ENCODE peak calls at places on chromosomes 6 and 20, in four cellular contexts. S is GM23338, C is HCT116, Q is hepatocyte. W is an unnamed sample.

GRCh38 chr6:33632603-33633039 is 11.5 kb downstream of the ITPR3 start:
- DNase-seq in Q (peak), S (peak), C (peak), W (no peak)

GRCh38 chr6:37041521-37041920 is 36.1 kb downstream of the FGD2 start:
- DNase-seq in Q (no peak), C (no peak), S (no peak), W (no peak)

GRCh38 chr6:34642427-34642826 is 54.1 kb downstream of the ILRUN start:
- DNase-seq in Q (no peak), C (no peak), S (no peak), W (no peak)

GRCh38 chr20:51529758-51530157 is 12.8 kb downstream of the NFATC2 start:
- DNase-seq in Q (no peak), S (no peak), C (no peak), W (no peak)

GRCh38 chr20:10433623-10434466 is at the start of gene MKKS:
- DNase-seq in S (peak), C (peak), Q (peak), W (peak)

GRCh38 chr6:72704979-72705378 is 83.1 kb downstream of the KCNQ5 start:
- DNase-seq in C (no peak), S (peak), Q (no peak), W (no peak)

GRCh38 chr6:36594029-36594815 is at the start of gene SRSF3:
- DNase-seq in Q (peak), C (peak), S (peak), W (peak)

GRCh38 chr20:60477958-60478357 is 519.7 kb downstream of the CDH26 start:
- DNase-seq in Q (no peak), C (no peak), S (no peak), W (no peak)

GRCh38 chr6:75893058-75893775 is 144.2 kb downstream of the MYO6 start:
- DNase-seq in Q (peak), C (peak), S (peak), W (peak)

GRCh38 chr6:4776493-4776966 is 326 bp downstream of the CDYL start:
- DNase-seq in C (no peak), S (peak), Q (no peak), W (no peak)

GRCh38 chr20:1810926-1811620 is 84.1 kb upstream of the SIRPA start:
- DNase-seq in S (no peak), Q (no peak), C (no peak), W (no peak)

GRCh38 chr20:43508106-43508505 is 609 bp downstream of the L3MBTL1 start:
- DNase-seq in S (peak), C (no peak), Q (peak), W (no peak)

GRCh38 chr20:17542993-17543412 is 11.8 kb upstream of the BFSP1 start:
- DNase-seq in C (no peak), Q (no peak), S (no peak), W (no peak)

GRCh38 chr20:15561707-15562106 is 1011.5 kb downstream of the KIF16B start:
- DNase-seq in Q (peak), C (no peak), S (peak), W (no peak)

GRCh38 chr6:122385857-122386256 is 13.6 kb upstream of the HSF2 start:
- DNase-seq in S (no peak), C (no peak), Q (no peak), W (no peak)

GRCh38 chr6:122393339-122393896 is 6.0 kb upstream of the HSF2 start:
- DNase-seq in Q (no peak), C (no peak), S (no peak), W (no peak)

GRCh38 chr6:122389704-122390103 is 9.7 kb upstream of the HSF2 start:
- DNase-seq in C (no peak), Q (no peak), S (no peak), W (no peak)

GRCh38 chr6:122392564-122393338 is 6.7 kb upstream of the HSF2 start:
- DNase-seq in S (peak), Q (no peak), C (no peak), W (no peak)

GRCh38 chr6:122388945-122389344 is 10.5 kb upstream of the HSF2 start:
- DNase-seq in Q (no peak), S (no peak), C (no peak), W (no peak)
- TF ChIP-seq EZH2phosphoT487 in Q (no peak), S (no peak), C (no peak), W (no peak)

GRCh38 chr20:45751714-45752113 is 29.6 kb downstream of the SPINT4 start:
- DNase-seq in S (no peak), Q (no peak), C (no peak), W (no peak)
- TF ChIP-seq EZH2phosphoT487 in S (no peak), Q (no peak), C (no peak), W (no peak)

GRCh38 chr6:169725270-169726048 is 1.2 kb upstream of the PHF10 start:
- DNase-seq in C (no peak), S (peak), Q (peak), W (no peak)
- TF ChIP-seq EZH2phosphoT487 in C (no peak), S (no peak), Q (no peak), W (no peak)

GRCh38 chr6:153167026-153167891 is 36.2 kb upstream of the RGS17 start:
- DNase-seq in Q (no peak), S (no peak), C (peak), W (no peak)
- TF ChIP-seq EZH2phosphoT487 in Q (no peak), S (no peak), C (no peak), W (no peak)

GRCh38 chr6:155660243-155660977 is 204.8 kb upstream of the NOX3 start:
- DNase-seq in Q (no peak), C (no peak), S (no peak), W (no peak)
- TF ChIP-seq EZH2phosphoT487 in Q (no peak), C (no peak), S (no peak), W (no peak)

DNA sequence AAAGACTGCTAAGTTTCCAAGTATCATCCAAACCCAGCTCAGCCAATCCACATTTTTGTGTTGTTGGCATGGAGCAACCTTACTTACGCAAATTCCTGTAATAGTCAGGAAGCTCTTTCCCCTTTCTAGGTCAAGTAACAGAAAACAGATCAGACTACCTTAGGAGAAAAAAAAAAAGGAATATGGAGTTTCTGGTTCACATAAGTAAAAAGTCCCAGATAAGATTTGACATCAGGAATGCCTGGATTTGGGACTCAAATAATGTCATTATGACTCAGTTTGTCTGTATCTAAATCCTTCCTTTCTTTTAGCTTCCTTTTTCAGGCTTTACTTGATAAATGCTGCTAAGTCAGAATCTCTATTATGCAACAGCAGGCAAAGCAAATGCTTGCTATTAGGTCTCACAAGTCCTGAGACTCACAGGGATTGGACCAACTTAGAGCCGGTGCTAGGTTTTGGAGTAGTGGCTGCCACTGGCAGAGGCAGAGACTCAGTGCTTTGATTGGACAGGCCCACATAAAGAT is 44.5 kb downstream of the NCOA7 start:
- DNase-seq in Q (peak), S (no peak), C (no peak), W (no peak)
- TF ChIP-seq EZH2phosphoT487 in Q (no peak), S (no peak), C (no peak), W (no peak)

GRCh38 chr6:16851044-16851540 is 89.8 kb upstream of the ATXN1 start:
- DNase-seq in C (no peak), Q (no peak), S (no peak), W (no peak)
- TF ChIP-seq EZH2phosphoT487 in C (no peak), Q (no peak), S (no peak), W (no peak)

GRCh38 chr6:31174378-31174777 is 3.9 kb upstream of the POU5F1 start:
- DNase-seq in S (no peak), C (no peak), Q (no peak), W (no peak)
- TF ChIP-seq EZH2phosphoT487 in S (no peak), C (no peak), Q (no peak), W (no peak)

W was measured in MM.1S.